ENCODE peak calls at places on chromosomes 16 and 17, in five cellular contexts. One of them, this sample, is unnamed.

GRCh38 chr17:14336418-14336817 is 35.5 kb downstream of the HS3ST3B1 start:
- DNase-seq in astrocyte of the cerebellum: no peak
- DNase-seq in NCI-H1105 treated with DMSO at 0.1 percent for 48 hours: no peak
- DNase-seq in neural progenitor cell: no peak
- DNase-seq in PC-3: no peak
- DNase-seq in this sample: no peak

GRCh38 chr17:12566281-12567002 is 99.2 kb upstream of the MYOCD start:
- DNase-seq in astrocyte of the cerebellum: no peak
- DNase-seq in NCI-H1105 treated with DMSO at 0.1 percent for 48 hours: no peak
- DNase-seq in neural progenitor cell: peak
- DNase-seq in PC-3: no peak
- DNase-seq in this sample: no peak

GRCh38 chr16:82070656-82071369 is 35.8 kb downstream of the HSD17B2 start:
- DNase-seq in astrocyte of the cerebellum: no peak
- DNase-seq in NCI-H1105 treated with DMSO at 0.1 percent for 48 hours: no peak
- DNase-seq in neural progenitor cell: no peak
- DNase-seq in PC-3: peak
- DNase-seq in this sample: no peak

GRCh38 chr17:35731932-35732805 is 730 bp downstream of the RASL10B start:
- DNase-seq in astrocyte of the cerebellum: no peak
- DNase-seq in NCI-H1105 treated with DMSO at 0.1 percent for 48 hours: no peak
- DNase-seq in neural progenitor cell: peak
- DNase-seq in PC-3: no peak
- DNase-seq in this sample: no peak

GRCh38 chr17:40063915-40064531 is 1.3 kb downstream of the THRA start:
- DNase-seq in astrocyte of the cerebellum: no peak
- DNase-seq in NCI-H1105 treated with DMSO at 0.1 percent for 48 hours: no peak
- DNase-seq in neural progenitor cell: no peak
- DNase-seq in PC-3: no peak
- DNase-seq in this sample: no peak

GRCh38 chr16:11076259-11077018 is 132.1 kb downstream of the CLEC16A start:
- DNase-seq in astrocyte of the cerebellum: no peak
- DNase-seq in NCI-H1105 treated with DMSO at 0.1 percent for 48 hours: no peak
- DNase-seq in neural progenitor cell: peak
- DNase-seq in PC-3: no peak
- DNase-seq in this sample: no peak

GRCh38 chr17:2192367-2193028 is 111.1 kb downstream of the SMG6 start:
- DNase-seq in astrocyte of the cerebellum: peak
- DNase-seq in NCI-H1105 treated with DMSO at 0.1 percent for 48 hours: no peak
- DNase-seq in neural progenitor cell: no peak
- DNase-seq in PC-3: peak
- DNase-seq in this sample: no peak

GRCh38 chr16:82582971-82583370 is 43.8 kb upstream of the CDH13 start:
- DNase-seq in astrocyte of the cerebellum: no peak
- DNase-seq in NCI-H1105 treated with DMSO at 0.1 percent for 48 hours: no peak
- DNase-seq in neural progenitor cell: no peak
- DNase-seq in PC-3: no peak
- DNase-seq in this sample: no peak

GRCh38 chr16:17434006-17434405 is 36.8 kb downstream of the XYLT1 start:
- DNase-seq in astrocyte of the cerebellum: no peak
- DNase-seq in NCI-H1105 treated with DMSO at 0.1 percent for 48 hours: no peak
- DNase-seq in neural progenitor cell: no peak
- DNase-seq in PC-3: no peak
- DNase-seq in this sample: no peak

GRCh38 chr17:3886776-3887175 is 6.1 kb downstream of the CAMKK1 start:
- DNase-seq in astrocyte of the cerebellum: no peak
- DNase-seq in NCI-H1105 treated with DMSO at 0.1 percent for 48 hours: no peak
- DNase-seq in neural progenitor cell: no peak
- DNase-seq in PC-3: no peak
- DNase-seq in this sample: no peak

GRCh38 chr17:46792071-46792470 is 26.4 kb downstream of the WNT3 start:
- DNase-seq in astrocyte of the cerebellum: no peak
- DNase-seq in NCI-H1105 treated with DMSO at 0.1 percent for 48 hours: no peak
- DNase-seq in neural progenitor cell: no peak
- DNase-seq in PC-3: no peak
- DNase-seq in this sample: no peak

GRCh38 chr16:3147757-3148104 is 12.9 kb downstream of the ZNF213 start:
- DNase-seq in astrocyte of the cerebellum: no peak
- DNase-seq in NCI-H1105 treated with DMSO at 0.1 percent for 48 hours: no peak
- DNase-seq in neural progenitor cell: no peak
- DNase-seq in PC-3: no peak
- DNase-seq in this sample: no peak

GRCh38 chr16:24988593-24989338 is 26.4 kb downstream of the ARHGAP17 start:
- DNase-seq in astrocyte of the cerebellum: no peak
- DNase-seq in NCI-H1105 treated with DMSO at 0.1 percent for 48 hours: no peak
- DNase-seq in neural progenitor cell: no peak
- DNase-seq in PC-3: peak
- DNase-seq in this sample: peak

GRCh38 chr16:88655733-88656281 is 5.0 kb upstream of the CYBA start:
- DNase-seq in astrocyte of the cerebellum: no peak
- DNase-seq in NCI-H1105 treated with DMSO at 0.1 percent for 48 hours: no peak
- DNase-seq in neural progenitor cell: no peak
- DNase-seq in PC-3: no peak
- DNase-seq in this sample: no peak